ENCODE peak calls at places on chromosomes 5 and 9, in seven cellular contexts. W is A673; P is CD8-positive, alpha-beta T cell; X is spleen; E is neural crest cell; O is dorsolateral prefrontal cortex; Y is GM23338. C is an unnamed sample.

GRCh38 chr5:12214631-12215030 is 310.4 kb upstream of the CTNND2 start:
- DNase-seq in W (no peak), P (no peak), X (no peak), E (no peak), O (no peak), Y (no peak), C (no peak)

GRCh38 chr5:178454308-178454707 is 135.9 kb downstream of the COL23A1 start:
- DNase-seq in W (no peak), P (no peak), X (peak), E (no peak), O (no peak), Y (no peak), C (no peak)

GRCh38 chr5:178114325-178115135 is 1.2 kb downstream of the N4BP3 start:
- DNase-seq in W (no peak), P (peak), X (peak), E (no peak), O (no peak), Y (peak), C (no peak)

GRCh38 chr9:96567203-96567700 is 52.4 kb downstream of the CDC14B start:
- DNase-seq in W (peak), P (no peak), X (peak), E (no peak), O (no peak), Y (no peak), C (no peak)

GRCh38 chr9:76352026-76352620 is 42.1 kb downstream of the RFK start:
- DNase-seq in W (no peak), P (no peak), X (no peak), E (no peak), O (no peak), Y (no peak), C (no peak)

GRCh38 chr5:120354126-120354525 is 110.0 kb upstream of the PRR16 start:
- DNase-seq in W (no peak), P (no peak), X (no peak), E (no peak), O (no peak), Y (no peak), C (no peak)

GRCh38 chr9:131709741-131710499 is 30.0 kb downstream of the RAPGEF1 start:
- DNase-seq in W (peak), P (peak), X (no peak), E (no peak), O (no peak), Y (peak), C (peak)

GRCh38 chr9:129253820-129254381 is 75.8 kb upstream of the IER5L start:
- DNase-seq in W (no peak), P (no peak), X (peak), E (no peak), O (peak), Y (peak), C (no peak)

GRCh38 chr5:59128646-59129290 is 545.9 kb downstream of the RAB3C start:
- DNase-seq in W (no peak), P (no peak), X (no peak), E (no peak), O (no peak), Y (no peak), C (no peak)

GRCh38 chr9:115650768-115651167 is 502.8 kb upstream of the PAPPA start:
- DNase-seq in W (no peak), P (no peak), X (no peak), E (no peak), O (no peak), Y (no peak), C (no peak)

GRCh38 chr9:133460405-133461175 is 812 bp downstream of the CACFD1 start:
- DNase-seq in W (no peak), P (no peak), X (no peak), E (no peak), O (peak), Y (peak), C (peak)

GRCh38 chr5:115262066-115262404 is 642 bp downstream of the PGGT1B start:
- DNase-seq in W (no peak), P (no peak), X (no peak), E (no peak), O (no peak), Y (peak), C (peak)

GRCh38 chr5:151448038-151448985 is 909 bp downstream of the SLC36A1 start:
- DNase-seq in W (peak), P (no peak), X (no peak), E (peak), O (peak), Y (peak), C (peak)

GRCh38 chr5:131635755-131636479 is 888 bp upstream of the RAPGEF6 start:
- DNase-seq in W (no peak), P (no peak), X (no peak), E (peak), O (no peak), Y (peak), C (no peak)

GRCh38 chr9:93900971-93901861 is 53.9 kb downstream of the BARX1 start:
- DNase-seq in W (no peak), P (no peak), X (peak), E (no peak), O (no peak), Y (no peak), C (no peak)

GRCh38 chr9:87601175-87601574 is 103.5 kb downstream of the DAPK1 start:
- DNase-seq in W (peak), P (no peak), X (peak), E (no peak), O (no peak), Y (no peak), C (no peak)

GRCh38 chr5:96861044-96861443 is 15.3 kb upstream of the ERAP2 start:
- DNase-seq in W (no peak), P (no peak), X (no peak), E (no peak), O (no peak), Y (no peak), C (no peak)

GRCh38 chr9:127502706-127503378 is 51.5 kb downstream of the LRSAM1 start:
- DNase-seq in W (no peak), P (no peak), X (no peak), E (no peak), O (no peak), Y (no peak), C (no peak)

GRCh38 chr5:80408475-80408875 is 611 bp downstream of the ZFYVE16 start:
- DNase-seq in W (peak), P (no peak), X (no peak), E (peak), O (peak), Y (no peak), C (peak)

GRCh38 chr9:76302947-76303550 is 91.2 kb downstream of the RFK start:
- DNase-seq in W (peak), P (no peak), X (no peak), E (no peak), O (no peak), Y (peak), C (peak)

GRCh38 chr5:150143725-150144058 is 12.0 kb downstream of the PDGFRB start:
- DNase-seq in W (no peak), P (no peak), X (no peak), E (no peak), O (no peak), Y (no peak), C (no peak)

GRCh38 chr9:104907278-104907951 is 20.5 kb downstream of the ABCA1 start:
- DNase-seq in W (no peak), P (no peak), X (no peak), E (no peak), O (no peak), Y (no peak), C (peak)

GRCh38 chr5:152689275-152689711 is 284.2 kb upstream of the NMUR2 start:
- DNase-seq in W (peak), P (no peak), X (peak), E (no peak), O (no peak), Y (no peak), C (peak)

GRCh38 chr9:123162359-123163345 is 105.7 kb downstream of the STRBP start:
- DNase-seq in W (no peak), P (no peak), X (no peak), E (no peak), O (no peak), Y (no peak), C (no peak)

GRCh38 chr5:172659909-172660628 is 19.0 kb downstream of the NEURL1B start:
- DNase-seq in W (no peak), P (no peak), X (peak), E (peak), O (peak), Y (peak), C (no peak)

GRCh38 chr9:124809211-124809610 is 32.3 kb downstream of the OLFML2A start:
- DNase-seq in W (no peak), P (no peak), X (no peak), E (no peak), O (no peak), Y (no peak), C (no peak)

GRCh38 chr5:119355244-119355635 is 579 bp upstream of the TNFAIP8 start:
- DNase-seq in W (no peak), P (no peak), X (peak), E (no peak), O (no peak), Y (peak), C (peak)

GRCh38 chr5:127386557-127386956 is 96.0 kb downstream of the MEGF10 start:
- DNase-seq in W (no peak), P (no peak), X (no peak), E (no peak), O (no peak), Y (no peak), C (peak)

GRCh38 chr5:78162253-78162862 is 132.1 kb downstream of the AP3B1 start:
- DNase-seq in W (peak), P (no peak), X (no peak), E (peak), O (no peak), Y (peak), C (peak)

GRCh38 chr5:178524093-178524882 is 65.9 kb downstream of the COL23A1 start:
- DNase-seq in W (no peak), P (no peak), X (peak), E (no peak), O (no peak), Y (no peak), C (no peak)

GRCh38 chr5:113606298-113607134 is 93.0 kb downstream of the YTHDC2 start:
- DNase-seq in W (peak), P (no peak), X (no peak), E (peak), O (no peak), Y (peak), C (peak)

GRCh38 chr5:108661030-108661429 is 86.7 kb upstream of the FER start:
- DNase-seq in W (no peak), P (no peak), X (no peak), E (no peak), O (no peak), Y (no peak), C (no peak)

GRCh38 chr5:139647406-139648204 is 544 bp upstream of the CXXC5 start:
- DNase-seq in W (no peak), P (no peak), X (no peak), E (no peak), O (no peak), Y (peak), C (no peak)

GRCh38 chr5:139650689-139651501 is 2.7 kb downstream of the CXXC5 start:
- DNase-seq in W (no peak), P (no peak), X (peak), E (no peak), O (peak), Y (peak), C (no peak)

GRCh38 chr5:139648205-139649081 is at the start of gene CXXC5:
- DNase-seq in W (peak), P (no peak), X (peak), E (peak), O (peak), Y (peak), C (peak)

GRCh38 chr5:139650031-139650688 is 2.0 kb downstream of the CXXC5 start:
- DNase-seq in W (peak), P (no peak), X (peak), E (peak), O (peak), Y (peak), C (no peak)

GRCh38 chr5:139649082-139649991 is 1.2 kb downstream of the CXXC5 start:
- DNase-seq in W (peak), P (no peak), X (peak), E (peak), O (no peak), Y (peak), C (no peak)
- TF ChIP-seq CTCF in W (peak), P (no peak), X (no peak), E (no peak), O (no peak), Y (peak), C (no peak)

DNA sequence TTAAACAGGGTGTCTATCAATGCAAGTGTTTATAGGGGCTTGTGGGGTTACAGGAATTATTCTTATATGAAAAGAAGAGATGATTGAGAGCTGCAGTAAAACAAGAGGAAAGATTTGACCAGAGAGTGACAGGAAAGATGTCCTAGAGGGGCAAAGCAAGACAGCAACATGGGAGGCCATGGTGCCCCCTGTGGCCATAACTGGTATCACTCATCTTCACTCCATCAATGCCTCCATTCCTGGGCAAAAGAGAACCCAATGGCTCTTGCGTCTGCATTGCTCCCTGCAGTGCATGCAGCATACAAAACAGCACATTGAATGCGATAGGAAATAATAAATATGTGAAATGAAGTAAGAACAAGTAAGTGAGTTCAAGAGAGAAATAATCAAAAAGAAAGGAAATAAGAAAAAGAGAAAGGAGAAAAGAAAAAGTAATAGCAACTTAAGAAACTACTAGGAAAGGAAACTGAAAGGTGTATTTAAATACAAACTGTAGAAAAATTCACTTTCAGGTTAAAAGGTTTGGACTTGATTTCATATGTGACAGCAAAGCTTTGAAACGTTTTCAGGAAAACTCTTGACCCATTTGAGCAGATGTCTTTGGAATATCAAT is 206.6 kb downstream of the SEMA5A start:
- DNase-seq in W (peak), P (no peak), X (no peak), E (no peak), O (no peak), Y (peak), C (peak)
- TF ChIP-seq CTCF in W (peak), P (no peak), X (no peak), E (peak), O (no peak), Y (peak), C (peak)

GRCh38 chr5:10702911-10703491 is 58.0 kb downstream of the DAP start:
- DNase-seq in W (no peak), P (no peak), X (no peak), E (no peak), O (no peak), Y (no peak), C (peak)
- TF ChIP-seq CTCF in W (no peak), P (no peak), X (no peak), E (no peak), O (no peak), Y (no peak), C (no peak)

DNA sequence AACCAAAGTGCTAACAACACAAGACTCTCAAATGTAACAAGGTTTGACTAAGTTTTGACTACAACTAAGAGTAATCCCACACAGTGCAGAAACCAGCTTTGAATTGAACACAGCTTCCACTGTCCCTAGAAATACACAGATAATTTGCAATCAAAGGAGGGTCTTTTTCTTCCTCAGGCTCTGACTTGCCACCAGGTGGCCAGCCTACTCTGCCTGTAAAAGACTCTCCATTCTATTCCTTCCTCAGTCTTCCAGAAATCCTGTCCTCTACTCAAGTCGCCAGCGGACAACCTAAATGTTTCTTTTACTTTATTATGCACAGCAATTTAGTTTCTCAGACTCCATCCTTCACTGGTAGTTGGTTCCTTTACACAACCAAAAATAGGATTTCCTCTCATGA is 32.2 kb upstream of the MCTP1 start:
- DNase-seq in W (no peak), P (no peak), X (no peak), E (no peak), O (no peak), Y (peak), C (no peak)
- TF ChIP-seq CTCF in W (peak), P (no peak), X (no peak), E (peak), O (no peak), Y (peak), C (no peak)

DNA sequence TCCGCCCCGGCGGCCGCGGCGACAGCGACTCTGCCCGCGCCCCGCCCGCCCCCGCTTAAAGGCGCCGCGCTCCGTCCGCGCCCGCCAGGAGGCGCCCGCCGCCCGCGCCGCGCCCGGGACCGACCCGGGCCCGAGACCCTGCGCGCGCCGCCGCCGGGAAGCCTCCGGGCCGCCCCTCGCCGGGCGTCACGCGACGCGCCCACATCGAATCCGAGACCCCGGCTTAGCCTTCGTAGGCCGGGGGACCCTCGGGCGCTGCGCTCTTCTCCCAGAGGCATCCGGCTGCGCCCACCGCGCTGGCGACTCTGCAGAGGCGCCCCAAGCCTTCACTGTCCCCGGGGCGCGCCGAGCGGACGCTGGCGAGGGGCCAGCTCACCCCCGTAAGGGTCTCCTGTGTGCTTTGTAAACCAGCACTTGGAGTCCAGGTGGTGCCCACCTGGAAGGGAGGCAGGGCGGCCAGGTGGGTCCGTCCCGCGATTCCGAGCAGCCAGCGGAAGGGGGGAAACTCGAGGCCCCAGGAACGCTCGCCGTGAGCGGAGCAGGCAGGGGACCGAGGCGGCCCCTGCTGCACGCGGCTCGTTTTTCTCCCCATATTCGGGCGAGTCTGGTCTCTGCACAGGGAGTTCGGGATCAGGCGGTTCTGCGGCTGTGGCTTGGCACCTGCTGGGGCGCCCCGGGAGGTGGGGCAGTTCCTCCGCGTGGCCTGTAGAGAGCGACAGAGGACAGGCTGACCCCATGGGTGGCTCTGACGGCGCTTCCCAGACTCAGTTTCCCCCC is 432 bp upstream of the ABCA2 start:
- DNase-seq in W (peak), P (peak), X (peak), E (peak), O (peak), Y (peak), C (peak)
- TF ChIP-seq CTCF in W (peak), P (no peak), X (peak), E (peak), O (peak), Y (peak), C (peak)

GRCh38 chr5:149028161-149028560 is 34.7 kb downstream of the SH3TC2 start:
- DNase-seq in W (no peak), P (no peak), X (no peak), E (no peak), O (no peak), Y (no peak), C (no peak)
- TF ChIP-seq CTCF in W (no peak), P (no peak), X (no peak), E (no peak), O (no peak), Y (no peak), C (no peak)

GRCh38 chr9:130561056-130561455 is 18.3 kb upstream of the FUBP3 start:
- DNase-seq in W (no peak), P (no peak), X (peak), E (no peak), O (no peak), Y (no peak), C (peak)
- TF ChIP-seq CTCF in W (no peak), P (no peak), X (no peak), E (no peak), O (no peak), Y (no peak), C (no peak)

C was measured in MCF 10A.